ENCODE peak calls at places on chromosome X, in four cellular contexts. D, X, Q and U are unnamed samples.

GRCh38 chrX:39648548-39649254 is 449.1 kb downstream of the BCOR start:
- DNase-seq in X (no peak), D (no peak), Q (no peak), U (no peak)

GRCh38 chrX:121000589-121000988 is 15.0 kb upstream of the CT47A1 start:
- DNase-seq in D (no peak), Q (no peak), X (peak; percentile 36), U (no peak)

GRCh38 chrX:72394518-72395163 is 88.9 kb upstream of the CITED1 start:
- DNase-seq in Q (no peak), X (no peak), D (no peak), U (peak; percentile 55)

GRCh38 chrX:22165732-22166457 is 106.8 kb upstream of the CBLL2 start:
- DNase-seq in X (no peak), Q (no peak), D (no peak), U (no peak)

GRCh38 chrX:101931494-101932248 is at the start of gene ZMAT1:
- DNase-seq in Q (peak; percentile 65), X (peak; percentile 77), D (peak; percentile 91), U (peak; percentile 93)

GRCh38 chrX:103817502-103817901 is 14.6 kb downstream of the RAB9B start:
- DNase-seq in Q (no peak), X (peak; percentile 15), D (no peak), U (no peak)

GRCh38 chrX:107627792-107628661 is at the start of gene PRPS1:
- DNase-seq in Q (peak; percentile 93), X (peak; percentile 88), D (peak; percentile 84), U (peak; percentile 89)

GRCh38 chrX:45771114-45771513 is 570.4 kb upstream of the DIPK2B start:
- DNase-seq in X (peak; percentile 77), D (peak; percentile 13), Q (peak; percentile 83), U (no peak)

GRCh38 chrX:136572030-136572429 is 40.0 kb downstream of the VGLL1 start:
- DNase-seq in D (no peak), X (no peak), Q (no peak), U (no peak)

GRCh38 chrX:31228909-31229308 is 157.1 kb upstream of the FTHL17 start:
- DNase-seq in Q (no peak), X (no peak), D (no peak), U (no peak)

GRCh38 chrX:133674726-133675470 is 259.6 kb upstream of the GPC4 start:
- DNase-seq in D (no peak), Q (no peak), X (no peak), U (no peak)

GRCh38 chrX:48606091-48606490 is 8.8 kb downstream of the WDR13 start:
- DNase-seq in X (no peak), Q (no peak), D (no peak), U (no peak)

GRCh38 chrX:129930941-129931410 is 25.0 kb downstream of the UTP14A start:
- DNase-seq in Q (no peak), D (no peak), X (no peak), U (no peak)

GRCh38 chrX:1657367-1658082 is 42.7 kb downstream of the ASMT start:
- DNase-seq in D (no peak), Q (no peak), X (no peak), U (no peak)

GRCh38 chrX:9207142-9207541 is 173.2 kb upstream of the FAM9B start:
- DNase-seq in X (no peak), Q (no peak), D (peak; percentile 45), U (no peak)

GRCh38 chrX:15418041-15418706 is 34.0 kb upstream of the VEGFD start:
- DNase-seq in X (no peak), Q (no peak), D (no peak), U (no peak)

GRCh38 chrX:45743081-45743533 is 542.4 kb upstream of the DIPK2B start:
- DNase-seq in D (no peak), Q (peak; percentile 48), X (peak; percentile 76), U (no peak)

GRCh38 chrX:104165894-104166734 is at the start of gene FAM199X:
- DNase-seq in X (peak; percentile 73), D (peak; percentile 81), Q (peak; percentile 88), U (peak; percentile 94)

GRCh38 chrX:105876658-105877057 is 54.3 kb downstream of the NRK start:
- DNase-seq in D (no peak), X (peak; percentile 29), Q (no peak), U (no peak)

GRCh38 chrX:3262906-3263305 is 83.5 kb downstream of the MXRA5 start:
- DNase-seq in X (peak; percentile 28), Q (peak; percentile 70), D (no peak), U (no peak)

GRCh38 chrX:107508925-107509324 is 59.5 kb downstream of the FRMPD3 start:
- DNase-seq in Q (no peak), X (no peak), D (no peak), U (no peak)

GRCh38 chrX:73867144-73867543 is 304.1 kb downstream of the CHIC1 start:
- DNase-seq in X (no peak), Q (no peak), D (no peak), U (no peak)

GRCh38 chrX:154348646-154349358 is 25.6 kb downstream of the FLNA start:
- DNase-seq in Q (no peak), D (no peak), X (no peak), U (peak; percentile 15)
- H3K4me1 ChIP-seq in Q (peaks cover 44% of the 10 kb centered on the region), D (no peaks in the 10 kb centered on the region), X (no peaks in the 10 kb centered on the region), U (no peaks in the 10 kb centered on the region)

GRCh38 chrX:18896680-18897544 is 87.0 kb downstream of the PHKA2 start:
- DNase-seq in Q (no peak), D (no peak), X (no peak), U (no peak)
- H3K4me1 ChIP-seq in Q (no peaks in the 10 kb centered on the region), D (no peaks in the 10 kb centered on the region), X (no peaks in the 10 kb centered on the region), U (no peaks in the 10 kb centered on the region)

GRCh38 chrX:6849711-6850415 is 297.6 kb upstream of the STS start:
- DNase-seq in Q (no peak), D (no peak), X (no peak), U (no peak)
- H3K4me1 ChIP-seq in Q (no peaks in the 10 kb centered on the region), D (no peaks in the 10 kb centered on the region), X (no peaks in the 10 kb centered on the region), U (no peaks in the 10 kb centered on the region)

GRCh38 chrX:119685225-119686066 is 7.5 kb downstream of the SEPTIN6 start:
- DNase-seq in D (no peak), X (no peak), Q (no peak), U (no peak)
- H3K4me1 ChIP-seq in D (no peaks in the 10 kb centered on the region), X (no peaks in the 10 kb centered on the region), Q (no peaks in the 10 kb centered on the region), U (no peaks in the 10 kb centered on the region)

GRCh38 chrX:124231454-124231853 is 101.0 kb upstream of the TEX13D start:
- DNase-seq in Q (no peak), D (no peak), X (no peak), U (no peak)
- H3K4me1 ChIP-seq in Q (no peaks in the 10 kb centered on the region), D (no peaks in the 10 kb centered on the region), X (no peaks in the 10 kb centered on the region), U (no peaks in the 10 kb centered on the region)

GRCh38 chrX:137748827-137749226 is 182.9 kb downstream of the ZIC3 start:
- DNase-seq in D (no peak), Q (no peak), X (no peak), U (no peak)

GRCh38 chrX:137747231-137747630 is 181.3 kb downstream of the ZIC3 start:
- DNase-seq in Q (no peak), X (no peak), D (no peak), U (no peak)

GRCh38 chrX:137742846-137743245 is 176.9 kb downstream of the ZIC3 start:
- DNase-seq in D (no peak), Q (no peak), X (no peak), U (no peak)

GRCh38 chrX:137746289-137746688 is 180.4 kb downstream of the ZIC3 start:
- DNase-seq in Q (no peak), D (no peak), X (no peak), U (no peak)

GRCh38 chrX:137743414-137743813 is 177.5 kb downstream of the ZIC3 start:
- DNase-seq in Q (no peak), D (no peak), X (no peak), U (no peak)
- H3K4me1 ChIP-seq in Q (no peaks in the 10 kb centered on the region), D (no peaks in the 10 kb centered on the region), X (no peaks in the 10 kb centered on the region), U (no peaks in the 10 kb centered on the region)

GRCh38 chrX:370244-370962 is 16.3 kb downstream of the PPP2R3B start:
- DNase-seq in D (no peak), Q (no peak), X (no peak), U (peak; percentile 62)
- H3K4me1 ChIP-seq in D (peaks cover 10% of the 10 kb centered on the region), Q (no peaks in the 10 kb centered on the region), X (no peaks in the 10 kb centered on the region), U (peaks cover 22% of the 10 kb centered on the region)